ENCODE peak calls at places on chromosomes 16 and 17, in eight cellular contexts. D is RWPE1, B is right lobe of liver, C is GM23338, P is body of pancreas, J is neural progenitor cell, A is A673, I is tibial nerve. M is an unnamed sample.

GRCh38 chr16:21326459-21326858 is 48.4 kb upstream of the CRYM start:
- DNase-seq in D (no peak), B (no peak), C (no peak), P (no peak), J (no peak), A (no peak), I (no peak), M (no peak)

GRCh38 chr17:83015511-83015910 is 63.9 kb upstream of the METRNL start:
- DNase-seq in D (no peak), B (no peak), C (no peak), P (no peak), J (no peak), A (no peak), I (no peak), M (no peak)

GRCh38 chr17:64036198-64036922 is 15.9 kb upstream of the ICAM2 start:
- DNase-seq in D (no peak), B (no peak), C (peak), P (no peak), J (peak), A (no peak), I (no peak), M (no peak)

GRCh38 chr17:77492446-77493237 is 351.9 kb downstream of the SEC14L1 start:
- DNase-seq in D (no peak), B (no peak), C (no peak), P (peak), J (no peak), A (no peak), I (peak), M (no peak)

GRCh38 chr17:32586666-32587065 is 99.9 kb downstream of the CDK5R1 start:
- DNase-seq in D (peak), B (no peak), C (no peak), P (no peak), J (no peak), A (no peak), I (no peak), M (no peak)

GRCh38 chr16:69294051-69294450 is 17.1 kb upstream of the VPS4A start:
- DNase-seq in D (no peak), B (no peak), C (no peak), P (no peak), J (no peak), A (no peak), I (no peak), M (no peak)

GRCh38 chr17:21289902-21290571 is 5.5 kb downstream of the MAP2K3 start:
- DNase-seq in D (no peak), B (peak), C (no peak), P (peak), J (no peak), A (no peak), I (no peak), M (no peak)

GRCh38 chr16:84964729-84965128 is 46.6 kb downstream of the ZDHHC7 start:
- DNase-seq in D (no peak), B (no peak), C (no peak), P (no peak), J (no peak), A (no peak), I (no peak), M (no peak)

GRCh38 chr16:4288148-4288921 is 15.5 kb upstream of the TFAP4 start:
- DNase-seq in D (peak), B (peak), C (peak), P (peak), J (peak), A (peak), I (peak), M (peak)

GRCh38 chr16:19749571-19750080 is 31.6 kb downstream of the IQCK start:
- DNase-seq in D (no peak), B (no peak), C (no peak), P (no peak), J (no peak), A (no peak), I (no peak), M (peak)

GRCh38 chr17:12665263-12666210 is at the start of gene MYOCD:
- DNase-seq in D (peak), B (peak), C (peak), P (no peak), J (peak), A (no peak), I (no peak), M (peak)

GRCh38 chr16:85664580-85665372 is 24.0 kb downstream of the GINS2 start:
- DNase-seq in D (no peak), B (no peak), C (no peak), P (no peak), J (no peak), A (no peak), I (no peak), M (no peak)

GRCh38 chr16:79451196-79451816 is 149.2 kb downstream of the MAF start:
- DNase-seq in D (no peak), B (no peak), C (no peak), P (no peak), J (no peak), A (no peak), I (no peak), M (no peak)

GRCh38 chr16:53097190-53097589 is 42.4 kb downstream of the CHD9 start:
- DNase-seq in D (no peak), B (no peak), C (no peak), P (no peak), J (no peak), A (peak), I (no peak), M (no peak)

GRCh38 chr16:23838485-23839142 is 2.8 kb downstream of the PRKCB start:
- DNase-seq in D (no peak), B (no peak), C (no peak), P (no peak), J (no peak), A (no peak), I (no peak), M (no peak)

GRCh38 chr17:19383681-19384470 is 3.1 kb downstream of the MFAP4 start:
- DNase-seq in D (no peak), B (peak), C (no peak), P (no peak), J (no peak), A (no peak), I (no peak), M (peak)

GRCh38 chr16:2912330-2913199 is 834 bp downstream of the FLYWCH1 start:
- DNase-seq in D (peak), B (peak), C (peak), P (peak), J (peak), A (peak), I (no peak), M (peak)

GRCh38 chr17:29113334-29113733 is 66.9 kb downstream of the MYO18A start:
- DNase-seq in D (no peak), B (no peak), C (peak), P (no peak), J (peak), A (peak), I (no peak), M (no peak)

GRCh38 chr17:78532311-78532710 is 44.9 kb downstream of the DNAH17 start:
- DNase-seq in D (no peak), B (no peak), C (no peak), P (no peak), J (no peak), A (no peak), I (no peak), M (no peak)

GRCh38 chr16:82439678-82440293 is 187.0 kb upstream of the CDH13 start:
- DNase-seq in D (peak), B (no peak), C (peak), P (no peak), J (peak), A (peak), I (no peak), M (no peak)

GRCh38 chr16:27181020-27181419 is 22.3 kb upstream of the KDM8 start:
- DNase-seq in D (no peak), B (no peak), C (peak), P (no peak), J (no peak), A (no peak), I (no peak), M (no peak)

GRCh38 chr17:30271102-30271501 is 20.6 kb downstream of the BLMH start:
- DNase-seq in D (no peak), B (no peak), C (no peak), P (no peak), J (no peak), A (no peak), I (no peak), M (peak)

GRCh38 chr17:80816241-80817103 is 175.2 kb upstream of the CHMP6 start:
- DNase-seq in D (no peak), B (no peak), C (no peak), P (no peak), J (no peak), A (no peak), I (no peak), M (no peak)

GRCh38 chr17:1201132-1201702 is 21.4 kb upstream of the ABR start:
- DNase-seq in D (no peak), B (no peak), C (no peak), P (no peak), J (no peak), A (no peak), I (no peak), M (no peak)

GRCh38 chr17:50872710-50873424 is 6.7 kb upstream of the TOB1 start:
- DNase-seq in D (no peak), B (peak), C (no peak), P (peak), J (no peak), A (no peak), I (no peak), M (peak)

GRCh38 chr17:46862949-46863348 is 11.6 kb downstream of the WNT9B start:
- DNase-seq in D (no peak), B (no peak), C (peak), P (no peak), J (peak), A (no peak), I (no peak), M (no peak)

GRCh38 chr17:37774508-37774907 is 29.6 kb upstream of the HNF1B start:
- DNase-seq in D (no peak), B (no peak), C (no peak), P (no peak), J (no peak), A (no peak), I (no peak), M (no peak)

GRCh38 chr16:66386629-66387622 is 20.4 kb downstream of the CDH5 start:
- DNase-seq in D (no peak), B (peak), C (no peak), P (no peak), J (no peak), A (no peak), I (peak), M (no peak)

GRCh38 chr16:84020353-84020752 is 22.2 kb downstream of the SLC38A8 start:
- DNase-seq in D (no peak), B (no peak), C (no peak), P (no peak), J (no peak), A (no peak), I (no peak), M (no peak)

GRCh38 chr16:67269766-67270165 is 9.6 kb upstream of the PLEKHG4 start:
- DNase-seq in D (no peak), B (no peak), C (peak), P (no peak), J (no peak), A (no peak), I (no peak), M (peak)

GRCh38 chr16:73385701-73386100 is 337.8 kb upstream of the ZFHX3 start:
- DNase-seq in D (no peak), B (no peak), C (no peak), P (no peak), J (no peak), A (no peak), I (no peak), M (no peak)

GRCh38 chr17:69282002-69282401 is 44.9 kb downstream of the ABCA5 start:
- DNase-seq in D (no peak), B (no peak), C (no peak), P (no peak), J (no peak), A (no peak), I (no peak), M (no peak)

GRCh38 chr17:28717578-28718316 is at the start of gene RAB34:
- DNase-seq in D (peak), B (peak), C (peak), P (no peak), J (peak), A (peak), I (peak), M (peak)

GRCh38 chr17:39016193-39017153 is 49.3 kb upstream of the FBXO47 start:
- DNase-seq in D (no peak), B (no peak), C (no peak), P (no peak), J (no peak), A (no peak), I (no peak), M (no peak)
- H3K27ac ChIP-seq in D (no peak), B (no peak), C (no peak), P (no peak), J (no peak), A (no peak), I (no peak), M (no peak)

GRCh38 chr17:72121164-72122001 is 563 bp downstream of the SOX9 start:
- DNase-seq in D (peak), B (peak), C (peak), P (peak), J (peak), A (peak), I (no peak), M (peak)

GRCh38 chr17:72122002-72122310 is 1.1 kb downstream of the SOX9 start:
- DNase-seq in D (peak), B (no peak), C (no peak), P (no peak), J (no peak), A (peak), I (no peak), M (peak)

GRCh38 chr17:72123496-72123963 is 2.7 kb downstream of the SOX9 start:
- DNase-seq in D (no peak), B (no peak), C (no peak), P (no peak), J (no peak), A (no peak), I (no peak), M (peak)

GRCh38 chr17:72122668-72123495 is 2.1 kb downstream of the SOX9 start:
- DNase-seq in D (peak), B (peak), C (peak), P (peak), J (peak), A (peak), I (no peak), M (peak)

DNA sequence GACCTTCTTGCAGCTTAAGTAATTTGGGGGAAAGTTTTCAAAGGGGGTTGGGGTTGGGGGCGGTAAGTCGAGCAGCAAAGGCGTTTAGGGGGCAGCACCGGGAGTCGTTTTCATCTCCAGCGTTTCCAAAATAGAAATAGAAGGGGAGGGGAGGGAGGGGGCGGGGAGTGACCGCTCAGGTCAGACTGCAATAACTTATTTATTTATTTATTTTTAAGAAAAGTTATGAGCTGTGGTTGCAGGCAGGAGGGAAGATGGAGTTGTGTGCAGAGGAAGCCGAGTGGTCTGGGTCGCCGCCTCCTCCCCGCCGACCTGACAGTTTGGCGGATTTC is 1.5 kb downstream of the SOX9 start:
- DNase-seq in D (no peak), B (no peak), C (no peak), P (no peak), J (no peak), A (no peak), I (no peak), M (no peak)
- H3K27ac ChIP-seq in D (peak), B (no peak), C (no peak), P (peak), J (no peak), A (no peak), I (no peak), M (peak)

DNA sequence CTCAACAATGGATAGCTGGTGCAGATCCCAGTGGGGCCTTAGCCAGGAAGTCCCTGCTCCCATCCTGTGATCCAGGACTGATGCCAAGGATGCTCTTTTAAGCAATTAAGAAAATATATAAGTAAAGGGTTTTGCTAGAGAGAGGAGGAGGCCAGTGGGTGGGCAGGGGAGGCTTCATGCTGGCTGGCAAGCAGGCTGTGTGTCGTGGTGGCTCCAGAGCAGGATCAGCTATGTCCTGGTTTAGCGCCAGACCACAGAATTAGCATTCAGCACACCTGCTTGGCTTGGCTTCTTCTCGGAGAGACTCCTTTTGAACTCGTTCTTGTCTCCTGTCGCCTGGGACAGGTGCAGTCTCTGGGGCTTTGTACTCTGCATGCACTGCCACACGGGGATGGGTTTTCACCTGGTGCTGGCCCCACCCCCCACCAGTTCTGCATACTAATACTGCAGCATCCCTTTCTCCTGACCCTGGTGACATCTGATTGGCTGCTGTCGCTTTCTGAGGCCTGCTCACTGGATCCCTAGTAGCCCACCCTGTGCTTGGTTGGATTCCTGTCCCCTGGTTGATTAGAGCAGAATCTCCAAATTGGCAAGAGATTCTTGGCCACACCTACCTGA is 66.1 kb downstream of the PLD6 start:
- DNase-seq in D (no peak), B (peak), C (peak), P (no peak), J (no peak), A (no peak), I (no peak), M (no peak)
- H3K27ac ChIP-seq in D (peak), B (no peak), C (no peak), P (no peak), J (no peak), A (no peak), I (no peak), M (no peak)

DNA sequence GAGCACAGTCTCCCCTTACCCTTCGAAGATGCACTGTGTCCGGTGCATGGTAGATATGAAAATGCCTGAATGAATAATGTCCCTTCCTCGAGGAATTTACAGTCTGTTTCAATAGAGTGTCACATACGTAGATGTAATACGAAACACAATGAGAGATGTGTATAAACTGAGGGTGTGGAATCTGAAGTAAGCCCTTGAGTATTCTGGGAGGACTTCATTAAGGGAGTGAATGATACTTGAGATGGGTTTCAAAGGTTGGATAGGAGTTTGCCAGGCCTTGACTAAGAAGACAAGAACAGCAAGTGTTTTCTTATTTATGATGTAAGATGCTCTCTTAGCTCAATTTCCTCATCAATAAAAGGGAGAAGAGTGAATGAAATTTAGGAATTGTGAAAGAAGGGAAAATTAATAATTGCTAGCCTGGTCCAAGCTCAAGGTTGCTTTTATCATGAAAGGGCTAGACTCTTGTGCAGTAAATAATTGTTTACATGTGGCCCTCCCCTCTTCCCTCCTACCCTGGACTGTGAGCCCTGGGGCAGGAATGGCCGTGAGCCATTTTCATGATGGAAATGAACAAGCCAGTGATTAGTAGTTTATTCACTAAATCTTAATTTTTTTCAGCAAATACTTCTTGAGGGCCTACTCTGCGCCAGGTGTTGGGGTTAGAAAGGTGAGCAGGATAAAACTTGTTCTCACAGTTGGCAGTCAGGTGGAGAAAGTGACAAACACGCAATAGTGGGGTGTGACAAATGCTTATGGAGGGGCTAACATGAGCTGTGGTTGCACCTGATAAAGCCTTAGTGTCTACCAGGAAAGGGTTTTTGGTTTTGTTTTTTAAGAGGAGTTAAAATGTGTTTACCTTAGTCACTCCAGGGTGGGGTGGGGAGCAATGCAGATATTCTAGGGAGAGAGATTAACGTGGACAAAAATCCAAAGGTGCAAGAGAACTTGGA is 1.6 kb downstream of the KIF22 start:
- DNase-seq in D (no peak), B (no peak), C (no peak), P (no peak), J (no peak), A (no peak), I (no peak), M (no peak)
- H3K27ac ChIP-seq in D (no peak), B (no peak), C (peak), P (no peak), J (no peak), A (peak), I (no peak), M (peak)

GRCh38 chr16:70712942-70713341 is 27.1 kb upstream of the MTSS2 start:
- DNase-seq in D (no peak), B (no peak), C (no peak), P (no peak), J (no peak), A (no peak), I (no peak), M (no peak)
- H3K27ac ChIP-seq in D (peak), B (no peak), C (peak), P (no peak), J (no peak), A (no peak), I (no peak), M (no peak)

DNA sequence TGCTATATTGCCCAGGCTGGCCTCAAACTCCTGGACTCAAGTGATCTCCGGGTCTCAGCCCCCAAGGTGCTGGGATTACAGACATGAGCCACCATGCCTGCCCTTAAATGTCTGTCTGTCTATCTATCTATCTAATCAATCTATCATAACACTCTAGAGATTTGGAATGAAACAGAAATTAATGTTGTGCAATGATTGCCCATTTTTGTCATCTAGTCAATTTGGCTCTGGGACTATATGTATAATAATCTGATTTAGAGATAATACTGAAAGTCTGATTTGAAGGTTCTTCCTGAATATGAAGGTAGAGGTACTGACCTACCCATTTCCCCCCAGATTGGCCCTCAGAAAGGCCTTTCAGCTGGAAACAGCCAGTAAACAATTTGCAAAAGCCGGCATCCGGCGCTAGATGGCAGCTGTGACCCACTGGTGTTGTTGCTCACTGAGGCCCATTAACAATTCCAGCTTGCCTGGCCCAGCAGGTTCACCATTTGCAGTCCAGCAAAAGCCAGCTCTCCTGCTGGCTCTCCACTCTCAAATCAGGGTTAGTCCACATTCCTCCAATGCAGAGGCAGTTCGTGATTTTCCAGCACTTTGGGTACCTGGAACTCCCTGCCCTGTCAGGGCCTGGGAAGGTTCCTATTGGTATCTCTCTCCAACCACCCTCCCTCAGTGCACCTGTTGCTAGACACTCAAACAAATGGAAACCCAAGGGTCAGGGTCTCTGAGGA is 22.9 kb upstream of the C16orf87 start:
- DNase-seq in D (peak), B (peak), C (peak), P (peak), J (peak), A (peak), I (peak), M (peak)
- H3K27ac ChIP-seq in D (no peak), B (no peak), C (no peak), P (no peak), J (no peak), A (no peak), I (no peak), M (no peak)